ENCODE peak calls at places on chromosome 19, in nine cellular contexts. X is MM.1S, Y is PC-3, J is GM23248, H is GM23338, A is OCI-LY7, F is hepatocyte, Q is HCT116, N is SK-N-SH. W is an unnamed sample.

GRCh38 chr19:32359581-32359980 is 14.2 kb downstream of the ZNF507 start:
- DNase-seq in X (no peak), Y (no peak), J (no peak), H (no peak), A (no peak), F (no peak), Q (no peak), N (no peak), W (no peak)

GRCh38 chr19:5621945-5622464 is 571 bp downstream of the SAFB2 start:
- DNase-seq in X (peak), Y (peak), J (peak), H (peak), A (peak), F (peak), Q (no peak), N (peak), W (peak)

GRCh38 chr19:5966941-5967340 is 11.0 kb downstream of the RANBP3 start:
- DNase-seq in X (no peak), Y (no peak), J (no peak), H (no peak), A (no peak), F (no peak), Q (no peak), N (no peak), W (no peak)

GRCh38 chr19:55585658-55586339 is 5.2 kb upstream of the ZNF579 start:
- DNase-seq in X (no peak), Y (no peak), J (peak), H (peak), A (peak), F (peak), Q (no peak), N (peak), W (peak)

GRCh38 chr19:3504723-3505122 is 1.4 kb upstream of the FZR1 start:
- DNase-seq in X (no peak), Y (no peak), J (no peak), H (no peak), A (peak), F (no peak), Q (no peak), N (no peak), W (no peak)

GRCh38 chr19:22118132-22118531 is 65.8 kb downstream of the ZNF257 start:
- DNase-seq in X (no peak), Y (no peak), J (no peak), H (no peak), A (no peak), F (no peak), Q (no peak), N (no peak), W (no peak)

GRCh38 chr19:51448011-51448744 is 10.1 kb downstream of the SIGLEC8 start:
- DNase-seq in X (no peak), Y (no peak), J (no peak), H (no peak), A (no peak), F (no peak), Q (no peak), N (no peak), W (no peak)

GRCh38 chr19:32570081-32570785 is 10.8 kb upstream of the PDCD5 start:
- DNase-seq in X (peak), Y (peak), J (peak), H (peak), A (peak), F (peak), Q (peak), N (peak), W (peak)

GRCh38 chr19:51777570-51778460 is 16.8 kb downstream of the FPR2 start:
- DNase-seq in X (peak), Y (peak), J (peak), H (peak), A (peak), F (peak), Q (peak), N (peak), W (peak)

GRCh38 chr19:7603919-7604318 is 8.3 kb downstream of the CAMSAP3 start:
- DNase-seq in X (no peak), Y (no peak), J (no peak), H (no peak), A (no peak), F (no peak), Q (no peak), N (no peak), W (no peak)

GRCh38 chr19:531009-531752 is 379 bp upstream of the CDC34 start:
- DNase-seq in X (peak), Y (peak), J (peak), H (peak), A (peak), F (peak), Q (peak), N (peak), W (peak)

GRCh38 chr19:42420055-42420544 is 7.1 kb downstream of the LIPE start:
- DNase-seq in X (peak), Y (peak), J (peak), H (peak), A (peak), F (peak), Q (peak), N (peak), W (peak)

GRCh38 chr19:8654591-8655339 is 24.3 kb downstream of the NFILZ start:
- DNase-seq in X (peak), Y (peak), J (peak), H (peak), A (peak), F (peak), Q (peak), N (peak), W (peak)

GRCh38 chr19:6198896-6199239 is 63.4 kb downstream of the ACSBG2 start:
- DNase-seq in X (no peak), Y (no peak), J (peak), H (no peak), A (peak), F (no peak), Q (no peak), N (no peak), W (no peak)

GRCh38 chr19:42196011-42197001 is 21.2 kb downstream of the DEDD2 start:
- DNase-seq in X (no peak), Y (no peak), J (no peak), H (peak), A (no peak), F (no peak), Q (no peak), N (no peak), W (no peak)

GRCh38 chr19:4986471-4986888 is 17.6 kb downstream of the KDM4B start:
- DNase-seq in X (no peak), Y (no peak), J (no peak), H (no peak), A (no peak), F (no peak), Q (no peak), N (no peak), W (no peak)

GRCh38 chr19:50280074-50280473 is 49.1 kb downstream of the KCNC3 start:
- DNase-seq in X (no peak), Y (no peak), J (no peak), H (no peak), A (no peak), F (no peak), Q (no peak), N (no peak), W (no peak)

GRCh38 chr19:6956573-6956972 is 64.7 kb downstream of the MBD3L2B start:
- DNase-seq in X (no peak), Y (no peak), J (no peak), H (no peak), A (no peak), F (no peak), Q (no peak), N (no peak), W (no peak)

GRCh38 chr19:18488403-18488723 is 33.5 kb downstream of the ELL start:
- DNase-seq in X (no peak), Y (peak), J (peak), H (no peak), A (no peak), F (no peak), Q (no peak), N (peak), W (no peak)

GRCh38 chr19:17041994-17042393 is 15.4 kb upstream of the CPAMD8 start:
- DNase-seq in X (no peak), Y (no peak), J (no peak), H (no peak), A (no peak), F (no peak), Q (no peak), N (no peak), W (no peak)

GRCh38 chr19:54335979-54336892 is 2.7 kb downstream of the LILRA4 start:
- DNase-seq in X (no peak), Y (no peak), J (no peak), H (no peak), A (no peak), F (no peak), Q (no peak), N (no peak), W (no peak)

GRCh38 chr19:42332059-42332458 is 6.6 kb downstream of the MEGF8 start:
- DNase-seq in X (no peak), Y (no peak), J (no peak), H (no peak), A (no peak), F (no peak), Q (no peak), N (no peak), W (no peak)

GRCh38 chr19:31332096-31332495 is 17.1 kb downstream of the TSHZ3 start:
- DNase-seq in X (no peak), Y (no peak), J (peak), H (no peak), A (no peak), F (no peak), Q (no peak), N (no peak), W (no peak)

GRCh38 chr19:33080761-33081681 is at the start of gene GPATCH1:
- DNase-seq in X (peak), Y (peak), J (peak), H (peak), A (peak), F (peak), Q (peak), N (peak), W (peak)

GRCh38 chr19:737591-738093 is 13.3 kb upstream of the MISP start:
- DNase-seq in X (peak), Y (peak), J (peak), H (peak), A (peak), F (peak), Q (no peak), N (peak), W (peak)

GRCh38 chr19:53545271-53546065 is 7.5 kb downstream of the ZNF331 start:
- DNase-seq in X (no peak), Y (peak), J (peak), H (peak), A (no peak), F (peak), Q (no peak), N (no peak), W (no peak)

GRCh38 chr19:12034610-12035009 is 869 bp downstream of the ZNF433 start:
- DNase-seq in X (no peak), Y (peak), J (peak), H (peak), A (no peak), F (peak), Q (no peak), N (peak), W (peak)

GRCh38 chr19:48703316-48703715 is 7.5 kb downstream of the FUT2 start:
- DNase-seq in X (no peak), Y (no peak), J (no peak), H (no peak), A (no peak), F (no peak), Q (no peak), N (no peak), W (no peak)

GRCh38 chr19:48702701-48703100 is 6.9 kb downstream of the FUT2 start:
- DNase-seq in X (no peak), Y (no peak), J (no peak), H (no peak), A (no peak), F (no peak), Q (no peak), N (no peak), W (no peak)

GRCh38 chr19:48695743-48696352 is at the start of gene FUT2:
- DNase-seq in X (no peak), Y (no peak), J (no peak), H (peak), A (no peak), F (peak), Q (no peak), N (no peak), W (peak)

GRCh38 chr19:48696353-48697010 is 711 bp downstream of the FUT2 start:
- DNase-seq in X (no peak), Y (no peak), J (peak), H (peak), A (no peak), F (no peak), Q (no peak), N (no peak), W (peak)

DNA sequence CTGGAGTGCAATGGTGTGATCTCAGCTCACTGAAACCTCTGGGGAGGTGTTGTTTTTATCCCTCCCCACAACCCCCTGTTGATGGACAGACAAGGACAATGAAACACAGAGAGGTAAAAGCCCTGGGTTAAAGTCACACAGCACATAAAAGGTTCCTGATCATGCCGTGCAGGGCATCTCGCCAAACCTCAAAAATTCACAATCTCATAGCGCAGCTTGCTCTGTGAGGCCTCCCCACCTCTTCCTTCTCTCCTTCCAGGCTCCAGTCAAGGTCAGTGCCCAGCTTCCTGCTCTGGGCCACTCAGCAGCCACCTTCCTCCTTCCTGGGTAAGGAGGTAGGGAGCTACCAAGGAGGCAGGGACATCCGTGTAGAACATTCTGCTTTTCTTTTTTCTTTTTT is 2.3 kb downstream of the FUT2 start:
- DNase-seq in X (no peak), Y (peak), J (peak), H (no peak), A (no peak), F (no peak), Q (no peak), N (no peak), W (no peak)
- H2AFZ ChIP-seq in X (no peak), Y (no peak), J (no peak), H (no peak), A (no peak), F (no peak), Q (no peak), N (no peak), W (no peak)

GRCh38 chr19:57338798-57339378 is 12.2 kb upstream of the ZNF304 start:
- DNase-seq in X (no peak), Y (no peak), J (peak), H (no peak), A (no peak), F (no peak), Q (no peak), N (no peak), W (no peak)

GRCh38 chr19:57348136-57348535 is 2.9 kb upstream of the ZNF304 start:
- DNase-seq in X (no peak), Y (no peak), J (peak), H (no peak), A (no peak), F (no peak), Q (no peak), N (no peak), W (no peak)

GRCh38 chr19:57342582-57342981 is 8.5 kb upstream of the ZNF304 start:
- DNase-seq in X (no peak), Y (no peak), J (no peak), H (no peak), A (no peak), F (no peak), Q (no peak), N (no peak), W (no peak)
- H3K4me2 ChIP-seq in X (no peak), Y (no peak), J (no peak), H (no peak), A (no peak), F (no peak), Q (no peak), N (no peak), W (no peak)

DNA sequence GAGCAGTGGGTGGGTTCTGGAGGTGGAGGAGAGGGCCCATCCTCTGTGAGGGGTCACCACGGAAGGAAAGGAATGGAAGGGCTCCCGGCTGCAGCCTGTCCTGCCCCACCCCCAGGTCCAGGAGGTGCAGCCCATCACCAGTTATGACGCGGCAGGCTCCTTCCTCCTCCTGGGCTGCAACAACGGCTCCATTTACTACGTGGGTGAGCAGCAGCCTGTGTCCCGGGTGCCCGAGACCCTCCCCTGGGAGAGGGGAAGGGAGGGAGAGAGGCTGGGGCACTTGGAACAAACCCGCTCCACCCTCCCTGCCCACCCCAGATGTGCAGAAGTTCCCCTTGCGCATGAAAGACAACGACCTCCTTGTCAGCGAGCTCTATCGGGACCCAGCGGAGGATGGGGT is 6.6 kb downstream of the SHKBP1 start:
- DNase-seq in X (no peak), Y (no peak), J (no peak), H (no peak), A (no peak), F (no peak), Q (no peak), N (no peak), W (no peak)
- TF ChIP-seq EZH2phosphoT487 in X (no peak), Y (no peak), J (no peak), H (no peak), A (no peak), F (no peak), Q (no peak), N (no peak), W (no peak)

GRCh38 chr19:47497821-47498520 is 14.0 kb upstream of the KPTN start:
- DNase-seq in X (no peak), Y (no peak), J (no peak), H (no peak), A (no peak), F (no peak), Q (no peak), N (no peak), W (no peak)
- H2AFZ ChIP-seq in X (no peak), Y (no peak), J (no peak), H (no peak), A (no peak), F (no peak), Q (no peak), N (no peak), W (no peak)

DNA sequence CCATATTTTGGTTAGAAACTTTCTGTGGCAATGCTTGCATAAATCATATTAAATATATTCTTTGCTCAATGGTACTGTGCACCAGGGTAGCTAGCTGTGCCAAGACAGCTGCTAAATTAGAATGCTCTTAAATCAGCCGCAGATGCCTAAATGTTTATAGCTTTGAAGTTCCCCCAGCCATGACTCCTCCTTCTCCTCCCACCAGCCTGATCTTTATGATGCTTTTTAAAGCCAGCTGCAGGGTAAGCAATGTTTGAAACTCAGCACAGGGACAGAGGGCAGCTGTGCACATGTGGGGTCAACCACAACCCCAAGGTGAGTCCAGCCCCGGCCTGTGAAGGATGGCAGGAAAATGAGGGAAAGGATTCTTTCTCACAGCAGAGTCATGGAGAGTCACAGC is 635.8 kb downstream of the UQCRFS1 start:
- DNase-seq in X (no peak), Y (no peak), J (no peak), H (no peak), A (peak), F (no peak), Q (no peak), N (no peak), W (no peak)
- H3K4me2 ChIP-seq in X (no peak), Y (no peak), J (no peak), H (no peak), A (peak), F (no peak), Q (no peak), N (no peak), W (no peak)

GRCh38 chr19:15479391-15480345 is at the start of gene PGLYRP2:
- DNase-seq in X (no peak), Y (peak), J (peak), H (peak), A (no peak), F (no peak), Q (no peak), N (peak), W (no peak)

GRCh38 chr19:15475169-15475568 is 4.1 kb downstream of the PGLYRP2 start:
- DNase-seq in X (no peak), Y (no peak), J (no peak), H (no peak), A (no peak), F (no peak), Q (no peak), N (peak), W (no peak)

GRCh38 chr19:15471639-15472101 is 7.3 kb upstream of the RASAL3 start:
- DNase-seq in X (no peak), Y (no peak), J (no peak), H (peak), A (no peak), F (no peak), Q (no peak), N (peak), W (no peak)

GRCh38 chr19:15476334-15476733 is 3.0 kb downstream of the PGLYRP2 start:
- DNase-seq in X (no peak), Y (no peak), J (no peak), H (no peak), A (no peak), F (no peak), Q (no peak), N (no peak), W (no peak)

DNA sequence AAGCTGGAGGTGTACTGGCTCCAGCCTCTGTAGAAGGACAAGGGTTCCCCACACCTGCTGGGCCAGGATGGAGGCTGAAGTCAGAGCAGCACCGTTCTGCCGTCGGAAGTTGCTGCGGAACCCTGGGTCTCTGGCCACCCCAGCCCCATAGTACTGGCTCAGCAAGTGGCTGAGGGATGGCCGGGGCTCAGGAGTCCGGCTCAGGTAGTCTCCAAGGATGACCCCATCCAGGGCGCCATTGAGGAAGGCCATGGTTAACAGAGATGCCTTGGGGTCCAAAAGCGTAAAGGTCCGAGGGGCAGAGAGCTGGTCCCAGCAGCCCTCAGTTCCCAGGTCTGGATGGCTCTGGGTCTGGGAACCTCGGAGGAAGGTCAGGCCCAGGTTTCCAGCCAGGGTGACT is 3.7 kb downstream of the PGLYRP2 start:
- DNase-seq in X (no peak), Y (no peak), J (no peak), H (no peak), A (no peak), F (no peak), Q (no peak), N (no peak), W (no peak)
- TF ChIP-seq EZH2phosphoT487 in X (no peak), Y (no peak), J (no peak), H (no peak), A (no peak), F (no peak), Q (no peak), N (no peak), W (no peak)

W was measured in neural progenitor cell.